ENCODE peak calls at places on chromosome 15, in four cellular contexts. T is M059J; W is stimulated activated CD4-positive, alpha-beta T cell treated with anti-CD3 and anti-CD28 coated beads, TNF-alpha, amount 100 ng/mL, for 48 hours; P is left ventricle myocardium inferior. I is an unnamed sample.

GRCh38 chr15:74482661-74483060 is 21.7 kb upstream of the UBL7 start:
- DNase-seq in P (no peak), T (no peak), W (no peak), I (no peak)

GRCh38 chr15:51499379-51499976 is 123.1 kb downstream of the DMXL2 start:
- DNase-seq in P (no peak), W (no peak), T (peak; percentile 38), I (no peak)

GRCh38 chr15:47505712-47506542 is 211.4 kb upstream of the SEMA6D start:
- DNase-seq in T (no peak), P (no peak), W (no peak), I (no peak)

GRCh38 chr15:20349774-20350498 is 191.7 kb downstream of the GOLGA6L6 start:
- DNase-seq in P (no peak), T (no peak), W (no peak), I (no peak)

GRCh38 chr15:34883042-34883441 is 86.5 kb downstream of the AQR start:
- DNase-seq in P (no peak), W (no peak), T (no peak), I (no peak)

GRCh38 chr15:96416934-96417759 is 86.6 kb downstream of the NR2F2 start:
- DNase-seq in W (no peak), T (peak; percentile 36), P (no peak), I (no peak)

GRCh38 chr15:84828433-84828908 is 11.3 kb downstream of the ALPK3 start:
- DNase-seq in T (no peak), W (no peak), P (peak; percentile 38), I (no peak)

GRCh38 chr15:41284425-41285177 is 47.8 kb downstream of the OIP5 start:
- DNase-seq in W (peak; percentile 2), P (no peak), T (peak; percentile 35), I (peak; percentile 2)

GRCh38 chr15:43285609-43286037 is 18.9 kb upstream of the TGM5 start:
- DNase-seq in W (peak; percentile 36), T (peak; percentile 61), P (no peak), I (peak; percentile 51)

GRCh38 chr15:85411992-85412538 is 31.7 kb downstream of the AKAP13 start:
- DNase-seq in T (peak; percentile 66), W (no peak), P (no peak), I (no peak)

GRCh38 chr15:71780349-71780976 is 29.9 kb upstream of the NR2E3 start:
- DNase-seq in W (no peak), P (no peak), T (peak; percentile 60), I (peak; percentile 14)

GRCh38 chr15:96701876-96702275 is 371.4 kb downstream of the NR2F2 start:
- DNase-seq in T (no peak), W (no peak), P (no peak), I (no peak)

GRCh38 chr15:56042982-56043980 is 49.9 kb upstream of the NEDD4 start:
- DNase-seq in P (no peak), W (no peak), T (peak; percentile 9), I (peak; percentile 25)